ENCODE peak calls at places on chromosomes 2 and 18, in seven cellular contexts. One of them, this sample, is unnamed. For H3K79me2, the result is how much of the 10 kb centered on the place peaks cover.

GRCh38 chr18:63604791-63605567 is 17.8 kb downstream of the SERPINB13 start:
- DNase-seq in fibroblast of lung: peak
- DNase-seq in Karpas-422: no peak
- DNase-seq in H9: no peak
- DNase-seq in GM12878: no peak
- DNase-seq in K562: no peak
- DNase-seq in PC-3: peak
- DNase-seq in this sample: peak

GRCh38 chr2:121044412-121044811 is 240.6 kb downstream of the TFCP2L1 start:
- DNase-seq in fibroblast of lung: no peak
- DNase-seq in Karpas-422: peak
- DNase-seq in H9: peak
- DNase-seq in GM12878: no peak
- DNase-seq in K562: no peak
- DNase-seq in PC-3: no peak
- DNase-seq in this sample: no peak

GRCh38 chr2:189281151-189281550 is 101.6 kb upstream of the COL5A2 start:
- DNase-seq in fibroblast of lung: peak
- DNase-seq in Karpas-422: no peak
- DNase-seq in H9: no peak
- DNase-seq in GM12878: no peak
- DNase-seq in K562: no peak
- DNase-seq in PC-3: no peak
- DNase-seq in this sample: no peak

GRCh38 chr2:188884552-188884951 is 89.6 kb upstream of the COL3A1 start:
- DNase-seq in fibroblast of lung: no peak
- DNase-seq in Karpas-422: no peak
- DNase-seq in H9: no peak
- DNase-seq in GM12878: no peak
- DNase-seq in K562: no peak
- DNase-seq in PC-3: no peak
- DNase-seq in this sample: no peak

GRCh38 chr2:85134255-85135065 is 1.3 kb downstream of the TCF7L1 start:
- DNase-seq in fibroblast of lung: peak
- DNase-seq in Karpas-422: no peak
- DNase-seq in H9: peak
- DNase-seq in GM12878: no peak
- DNase-seq in K562: no peak
- DNase-seq in PC-3: peak
- DNase-seq in this sample: no peak

GRCh38 chr2:235737396-235737795 is 243.6 kb downstream of the AGAP1 start:
- DNase-seq in fibroblast of lung: no peak
- DNase-seq in Karpas-422: no peak
- DNase-seq in H9: no peak
- DNase-seq in GM12878: no peak
- DNase-seq in K562: no peak
- DNase-seq in PC-3: no peak
- DNase-seq in this sample: no peak

GRCh38 chr2:96591054-96591453 is 47.1 kb downstream of the KANSL3 start:
- DNase-seq in fibroblast of lung: no peak
- DNase-seq in Karpas-422: no peak
- DNase-seq in H9: no peak
- DNase-seq in GM12878: no peak
- DNase-seq in K562: no peak
- DNase-seq in PC-3: no peak
- DNase-seq in this sample: no peak

GRCh38 chr2:16756831-16757644 is 91.4 kb upstream of the CYRIA start:
- DNase-seq in fibroblast of lung: peak
- DNase-seq in Karpas-422: peak
- DNase-seq in H9: peak
- DNase-seq in GM12878: peak
- DNase-seq in K562: peak
- DNase-seq in PC-3: peak
- DNase-seq in this sample: peak

GRCh38 chr18:59353079-59353680 is 5.9 kb downstream of the LMAN1 start:
- DNase-seq in fibroblast of lung: no peak
- DNase-seq in Karpas-422: peak
- DNase-seq in H9: no peak
- DNase-seq in GM12878: no peak
- DNase-seq in K562: peak
- DNase-seq in PC-3: peak
- DNase-seq in this sample: no peak

GRCh38 chr2:216691210-216691741 is 4.1 kb downstream of the IGFBP5 start:
- DNase-seq in fibroblast of lung: peak
- DNase-seq in Karpas-422: no peak
- DNase-seq in H9: peak
- DNase-seq in GM12878: no peak
- DNase-seq in K562: peak
- DNase-seq in PC-3: peak
- DNase-seq in this sample: no peak

GRCh38 chr2:235445116-235445515 is 48.7 kb upstream of the AGAP1 start:
- DNase-seq in fibroblast of lung: no peak
- DNase-seq in Karpas-422: no peak
- DNase-seq in H9: no peak
- DNase-seq in GM12878: no peak
- DNase-seq in K562: no peak
- DNase-seq in PC-3: no peak
- DNase-seq in this sample: no peak

GRCh38 chr2:8441986-8442385 is 239.9 kb upstream of the ID2 start:
- DNase-seq in fibroblast of lung: no peak
- DNase-seq in Karpas-422: peak
- DNase-seq in H9: no peak
- DNase-seq in GM12878: no peak
- DNase-seq in K562: no peak
- DNase-seq in PC-3: no peak
- DNase-seq in this sample: no peak

GRCh38 chr18:40413160-40413559 is 1541.9 kb upstream of the PIK3C3 start:
- DNase-seq in fibroblast of lung: no peak
- DNase-seq in Karpas-422: no peak
- DNase-seq in H9: peak
- DNase-seq in GM12878: no peak
- DNase-seq in K562: no peak
- DNase-seq in PC-3: peak
- DNase-seq in this sample: no peak

GRCh38 chr2:8096484-8096883 is 585.4 kb upstream of the ID2 start:
- DNase-seq in fibroblast of lung: no peak
- DNase-seq in Karpas-422: no peak
- DNase-seq in H9: no peak
- DNase-seq in GM12878: no peak
- DNase-seq in K562: no peak
- DNase-seq in PC-3: no peak
- DNase-seq in this sample: no peak

GRCh38 chr18:28124239-28125029 is 52.5 kb downstream of the CDH2 start:
- DNase-seq in fibroblast of lung: peak
- DNase-seq in Karpas-422: no peak
- DNase-seq in H9: no peak
- DNase-seq in GM12878: no peak
- DNase-seq in K562: no peak
- DNase-seq in PC-3: peak
- DNase-seq in this sample: no peak

GRCh38 chr18:75157851-75158250 is 51.1 kb downstream of the PTGR3 start:
- DNase-seq in fibroblast of lung: no peak
- DNase-seq in Karpas-422: no peak
- DNase-seq in H9: no peak
- DNase-seq in GM12878: no peak
- DNase-seq in K562: no peak
- DNase-seq in PC-3: no peak
- DNase-seq in this sample: no peak

GRCh38 chr2:213149949-213150314 is 1.5 kb downstream of the IKZF2 start:
- DNase-seq in fibroblast of lung: no peak
- DNase-seq in Karpas-422: no peak
- DNase-seq in H9: no peak
- DNase-seq in GM12878: no peak
- DNase-seq in K562: no peak
- DNase-seq in PC-3: peak
- DNase-seq in this sample: no peak

GRCh38 chr2:33620-34019 is 12.7 kb downstream of the FAM110C start:
- DNase-seq in fibroblast of lung: no peak
- DNase-seq in Karpas-422: no peak
- DNase-seq in H9: no peak
- DNase-seq in GM12878: no peak
- DNase-seq in K562: no peak
- DNase-seq in PC-3: peak
- DNase-seq in this sample: peak

GRCh38 chr18:36519358-36519757 is 221.8 kb downstream of the FHOD3 start:
- DNase-seq in fibroblast of lung: peak
- DNase-seq in Karpas-422: no peak
- DNase-seq in H9: no peak
- DNase-seq in GM12878: no peak
- DNase-seq in K562: no peak
- DNase-seq in PC-3: peak
- DNase-seq in this sample: no peak

GRCh38 chr2:228167290-228167689 is 14.2 kb downstream of the SPHKAP start:
- DNase-seq in fibroblast of lung: no peak
- DNase-seq in Karpas-422: no peak
- DNase-seq in H9: no peak
- DNase-seq in GM12878: no peak
- DNase-seq in K562: no peak
- DNase-seq in PC-3: no peak
- DNase-seq in this sample: no peak

GRCh38 chr2:10256031-10256524 is 46.6 kb upstream of the HPCAL1 start:
- DNase-seq in fibroblast of lung: no peak
- DNase-seq in Karpas-422: no peak
- DNase-seq in H9: no peak
- DNase-seq in GM12878: no peak
- DNase-seq in K562: no peak
- DNase-seq in PC-3: no peak
- DNase-seq in this sample: no peak

GRCh38 chr18:361941-362913 is 94.4 kb upstream of the THOC1 start:
- DNase-seq in fibroblast of lung: peak
- DNase-seq in Karpas-422: no peak
- DNase-seq in H9: peak
- DNase-seq in GM12878: no peak
- DNase-seq in K562: no peak
- DNase-seq in PC-3: peak
- DNase-seq in this sample: no peak

GRCh38 chr2:8575011-8575750 is 106.7 kb upstream of the ID2 start:
- DNase-seq in fibroblast of lung: peak
- DNase-seq in Karpas-422: no peak
- DNase-seq in H9: peak
- DNase-seq in GM12878: no peak
- DNase-seq in K562: no peak
- DNase-seq in PC-3: no peak
- DNase-seq in this sample: no peak

GRCh38 chr2:10170256-10170655 is 47.7 kb downstream of the RRM2 start:
- DNase-seq in fibroblast of lung: peak
- DNase-seq in Karpas-422: no peak
- DNase-seq in H9: no peak
- DNase-seq in GM12878: no peak
- DNase-seq in K562: no peak
- DNase-seq in PC-3: peak
- DNase-seq in this sample: no peak

GRCh38 chr2:28397043-28397381 is 4.4 kb downstream of the FOSL2 start:
- DNase-seq in fibroblast of lung: no peak
- DNase-seq in Karpas-422: no peak
- DNase-seq in H9: no peak
- DNase-seq in GM12878: no peak
- DNase-seq in K562: no peak
- DNase-seq in PC-3: no peak
- DNase-seq in this sample: no peak
- H3K79me2 ChIP-seq in fibroblast of lung: half or more
- H3K79me2 ChIP-seq in Karpas-422: under half
- H3K79me2 ChIP-seq in H9: under half
- H3K79me2 ChIP-seq in GM12878: under half
- H3K79me2 ChIP-seq in K562: under half
- H3K79me2 ChIP-seq in PC-3: half or more
- H3K79me2 ChIP-seq in this sample: half or more

GRCh38 chr2:64220285-64220684 is 76.1 kb upstream of the PELI1 start:
- DNase-seq in fibroblast of lung: no peak
- DNase-seq in Karpas-422: peak
- DNase-seq in H9: no peak
- DNase-seq in GM12878: no peak
- DNase-seq in K562: no peak
- DNase-seq in PC-3: no peak
- DNase-seq in this sample: no peak
- H3K79me2 ChIP-seq in fibroblast of lung: under half
- H3K79me2 ChIP-seq in Karpas-422: under half
- H3K79me2 ChIP-seq in H9: under half
- H3K79me2 ChIP-seq in GM12878: under half
- H3K79me2 ChIP-seq in K562: under half
- H3K79me2 ChIP-seq in PC-3: under half
- H3K79me2 ChIP-seq in this sample: under half

GRCh38 chr2:237731663-237732062 is 66.9 kb upstream of the RBM44 start:
- DNase-seq in fibroblast of lung: peak
- DNase-seq in Karpas-422: no peak
- DNase-seq in H9: no peak
- DNase-seq in GM12878: no peak
- DNase-seq in K562: no peak
- DNase-seq in PC-3: peak
- DNase-seq in this sample: peak

GRCh38 chr2:237732070-237732469 is 66.5 kb upstream of the RBM44 start:
- DNase-seq in fibroblast of lung: no peak
- DNase-seq in Karpas-422: no peak
- DNase-seq in H9: no peak
- DNase-seq in GM12878: no peak
- DNase-seq in K562: no peak
- DNase-seq in PC-3: no peak
- DNase-seq in this sample: no peak

GRCh38 chr2:237733677-237734300 is 64.8 kb upstream of the RBM44 start:
- DNase-seq in fibroblast of lung: peak
- DNase-seq in Karpas-422: no peak
- DNase-seq in H9: no peak
- DNase-seq in GM12878: no peak
- DNase-seq in K562: no peak
- DNase-seq in PC-3: peak
- DNase-seq in this sample: no peak

GRCh38 chr2:237734905-237735623 is 63.5 kb upstream of the RBM44 start:
- DNase-seq in fibroblast of lung: no peak
- DNase-seq in Karpas-422: no peak
- DNase-seq in H9: peak
- DNase-seq in GM12878: no peak
- DNase-seq in K562: no peak
- DNase-seq in PC-3: no peak
- DNase-seq in this sample: no peak

DNA sequence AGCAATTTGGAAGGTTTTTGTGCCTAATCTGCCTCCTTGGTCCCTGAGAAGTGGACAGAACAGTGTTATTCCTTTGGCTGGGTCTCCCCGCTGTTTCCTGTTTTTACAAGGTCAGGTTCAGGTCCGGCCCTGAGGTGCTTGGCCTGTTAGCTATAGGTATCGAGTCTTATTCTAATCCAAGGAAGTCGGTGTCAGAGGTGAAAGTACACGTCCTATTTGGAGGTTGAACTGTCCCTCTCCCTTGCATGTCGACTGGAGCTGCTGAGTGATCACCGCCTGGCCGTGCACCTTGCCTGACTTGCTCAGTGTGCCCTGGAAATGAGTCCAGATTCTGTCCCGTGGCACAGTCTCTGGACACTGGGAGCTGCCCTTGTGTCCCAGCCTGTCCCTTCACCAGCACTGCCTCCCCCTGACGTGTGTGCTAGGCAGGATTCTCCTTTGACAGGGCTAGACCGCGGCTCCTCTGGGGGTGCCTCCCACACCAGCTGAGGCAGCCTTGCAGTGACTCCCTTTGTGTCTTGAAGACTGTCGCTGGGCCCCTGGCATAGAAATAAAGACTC is 65.7 kb upstream of the RBM44 start:
- DNase-seq in fibroblast of lung: peak
- DNase-seq in Karpas-422: no peak
- DNase-seq in H9: no peak
- DNase-seq in GM12878: no peak
- DNase-seq in K562: no peak
- DNase-seq in PC-3: no peak
- DNase-seq in this sample: no peak
- H3K79me2 ChIP-seq in fibroblast of lung: half or more
- H3K79me2 ChIP-seq in Karpas-422: under half
- H3K79me2 ChIP-seq in H9: under half
- H3K79me2 ChIP-seq in GM12878: under half
- H3K79me2 ChIP-seq in K562: under half
- H3K79me2 ChIP-seq in PC-3: half or more
- H3K79me2 ChIP-seq in this sample: half or more

GRCh38 chr2:160349306-160349705 is 144.3 kb downstream of the RBMS1 start:
- DNase-seq in fibroblast of lung: peak
- DNase-seq in Karpas-422: no peak
- DNase-seq in H9: no peak
- DNase-seq in GM12878: no peak
- DNase-seq in K562: no peak
- DNase-seq in PC-3: no peak
- DNase-seq in this sample: no peak
- H3K79me2 ChIP-seq in fibroblast of lung: half or more
- H3K79me2 ChIP-seq in Karpas-422: under half
- H3K79me2 ChIP-seq in H9: under half
- H3K79me2 ChIP-seq in GM12878: under half
- H3K79me2 ChIP-seq in K562: under half
- H3K79me2 ChIP-seq in PC-3: half or more
- H3K79me2 ChIP-seq in this sample: under half

This sample was measured in HCT116.